ENCODE peak calls at places on chromosomes 11 and 22, in six cellular contexts. B is GM23338; G is naive thymus-derived CD4-positive, alpha-beta T cell; I is lower lobe of right lung; F is uterus; V is SJSA1. A is an unnamed sample. For H3K4me1, the result is how much of the 10 kb centered on the place peaks cover.

GRCh38 chr11:13429836-13430235 is 33.2 kb downstream of the BTBD10 start:
- DNase-seq in B (no peak), G (no peak), I (no peak), F (no peak), V (no peak), A (no peak)

GRCh38 chr22:44191036-44191454 is 10.3 kb downstream of the PARVG start:
- DNase-seq in B (no peak), G (no peak), I (no peak), F (no peak), V (peak), A (no peak)

GRCh38 chr11:88051386-88051785 is 123.9 kb downstream of the RAB38 start:
- DNase-seq in B (no peak), G (no peak), I (no peak), F (no peak), V (no peak), A (no peak)

GRCh38 chr11:36243641-36244040 is 45.6 kb downstream of the COMMD9 start:
- DNase-seq in B (no peak), G (no peak), I (no peak), F (no peak), V (no peak), A (no peak)

GRCh38 chr11:83823461-83824025 is 537.4 kb upstream of the CCDC90B start:
- DNase-seq in B (no peak), G (no peak), I (no peak), F (no peak), V (no peak), A (no peak)

GRCh38 chr11:60970369-60970774 is 1.1 kb upstream of the CD6 start:
- DNase-seq in B (peak), G (peak), I (peak), F (no peak), V (peak), A (no peak)

GRCh38 chr11:46106530-46107407 is 14.5 kb downstream of the PHF21A start:
- DNase-seq in B (peak), G (no peak), I (no peak), F (no peak), V (no peak), A (no peak)

GRCh38 chr11:2772544-2773031 is 72.8 kb upstream of the KCNQ1OT1 start:
- DNase-seq in B (no peak), G (no peak), I (peak), F (no peak), V (peak), A (no peak)

GRCh38 chr11:33227578-33228261 is 29.5 kb upstream of the HIPK3 start:
- DNase-seq in B (no peak), G (no peak), I (no peak), F (no peak), V (no peak), A (no peak)

GRCh38 chr11:66112640-66113098 is 42.6 kb downstream of the PACS1 start:
- DNase-seq in B (no peak), G (no peak), I (no peak), F (no peak), V (no peak), A (no peak)
- H3K4me1 ChIP-seq in B (under half), G (half or more), I (half or more), F (under half), V (half or more), A (under half)

GRCh38 chr11:47154738-47155570 is 21.7 kb downstream of the ARFGAP2 start:
- DNase-seq in B (no peak), G (no peak), I (no peak), F (no peak), V (no peak), A (no peak)

GRCh38 chr11:47156333-47156732 is 20.3 kb downstream of the ARFGAP2 start:
- DNase-seq in B (no peak), G (no peak), I (no peak), F (no peak), V (no peak), A (no peak)

GRCh38 chr11:47155914-47156313 is 20.8 kb downstream of the ARFGAP2 start:
- DNase-seq in B (no peak), G (no peak), I (no peak), F (no peak), V (no peak), A (no peak)

GRCh38 chr11:47152126-47152952 is 24.3 kb downstream of the ARFGAP2 start:
- DNase-seq in B (no peak), G (no peak), I (no peak), F (no peak), V (no peak), A (no peak)

DNA sequence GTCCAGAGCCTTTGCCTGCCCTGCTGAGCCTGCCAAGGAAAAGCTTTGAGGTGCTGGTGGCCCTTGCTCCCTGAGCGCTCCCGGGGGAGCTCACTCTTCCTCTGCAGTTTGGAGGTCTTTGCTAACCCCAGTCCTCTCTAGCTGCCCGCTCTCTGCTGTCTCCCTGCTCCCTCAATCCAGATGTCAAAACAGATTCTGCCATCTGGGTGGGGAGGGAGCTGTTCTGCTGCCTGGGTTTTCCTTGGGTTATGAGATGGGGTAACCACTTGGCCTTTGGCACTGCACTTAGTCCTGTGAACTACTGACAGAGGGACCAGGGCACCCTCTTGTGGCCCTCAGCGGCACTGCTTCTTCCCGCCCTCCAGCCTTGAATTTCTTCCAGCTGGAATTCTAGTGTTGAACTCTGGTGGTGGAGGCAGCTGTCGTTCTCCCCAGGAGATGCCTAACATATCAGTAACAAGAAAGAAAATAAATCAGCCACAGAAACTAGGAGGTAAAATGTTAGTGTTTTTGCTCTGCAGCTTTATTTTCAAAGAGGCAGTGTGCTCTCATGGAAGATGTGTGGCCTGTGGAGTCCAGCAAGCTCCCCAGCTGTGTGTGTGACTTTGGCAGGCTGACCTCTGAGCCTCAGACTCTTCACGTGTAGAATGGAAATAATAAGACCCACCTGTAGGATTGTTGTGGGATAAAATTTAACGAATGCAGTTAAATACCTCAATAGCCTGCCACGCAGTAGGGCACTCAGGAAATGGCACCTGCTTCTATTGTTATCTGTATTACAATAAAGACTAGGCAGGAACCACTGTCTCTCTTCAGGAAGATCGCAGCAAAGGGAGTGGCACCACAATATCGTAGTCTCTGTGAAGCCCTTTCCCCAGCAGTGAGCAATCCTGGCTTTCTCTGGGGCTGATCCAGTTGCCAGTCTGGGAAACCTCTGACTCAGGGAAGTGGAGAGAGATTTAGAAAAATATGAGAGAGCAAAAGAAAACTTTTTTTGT is 23.4 kb downstream of the ARFGAP2 start:
- DNase-seq in B (peak), G (peak), I (peak), F (peak), V (peak), A (no peak)
- H3K4me3 ChIP-seq in B (no peak), G (peak), I (no peak), F (no peak), V (no peak), A (no peak)

GRCh38 chr11:86942212-86942611 is 13.0 kb downstream of the FZD4 start:
- DNase-seq in B (no peak), G (no peak), I (no peak), F (no peak), V (no peak), A (no peak)

GRCh38 chr11:86940122-86940777 is 14.9 kb downstream of the FZD4 start:
- DNase-seq in B (peak), G (no peak), I (no peak), F (peak), V (no peak), A (peak)

GRCh38 chr11:86938900-86939880 is 16.0 kb downstream of the FZD4 start:
- DNase-seq in B (peak), G (no peak), I (no peak), F (no peak), V (no peak), A (no peak)

GRCh38 chr11:86941077-86941870 is 13.9 kb downstream of the FZD4 start:
- DNase-seq in B (no peak), G (no peak), I (no peak), F (no peak), V (no peak), A (no peak)

GRCh38 chr11:86941871-86942208 is 13.4 kb downstream of the FZD4 start:
- DNase-seq in B (no peak), G (no peak), I (no peak), F (no peak), V (no peak), A (no peak)
- H3K4me1 ChIP-seq in B (under half), G (under half), I (half or more), F (under half), V (under half), A (under half)

GRCh38 chr11:111574373-111575230 is 27.6 kb upstream of the SIK2 start:
- DNase-seq in B (no peak), G (no peak), I (no peak), F (no peak), V (no peak), A (no peak)
- H3K4me3 ChIP-seq in B (no peak), G (no peak), I (peak), F (no peak), V (no peak), A (peak)

GRCh38 chr11:842370-843002 is at the start of the genes POLR2L and TSPAN4:
- DNase-seq in B (peak), G (peak), I (peak), F (peak), V (peak), A (peak)

GRCh38 chr11:844693-845644 is 2.3 kb downstream of the TSPAN4 start:
- DNase-seq in B (peak), G (no peak), I (peak), F (peak), V (peak), A (peak)

GRCh38 chr11:843818-844692 is 1.4 kb downstream of the TSPAN4 start:
- DNase-seq in B (peak), G (no peak), I (peak), F (peak), V (peak), A (peak)

GRCh38 chr11:841981-842369 is 354 bp downstream of the POLR2L start:
- DNase-seq in B (no peak), G (no peak), I (no peak), F (no peak), V (no peak), A (no peak)

GRCh38 chr11:843086-843704 is 543 bp downstream of the TSPAN4 start:
- DNase-seq in B (no peak), G (no peak), I (no peak), F (peak), V (no peak), A (no peak)
- H3K4me1 ChIP-seq in B (under half), G (under half), I (half or more), F (under half), V (under half), A (under half)

A was measured in ascending aorta.